ENCODE peak calls at places on chromosomes 6 and 20, in eight cellular contexts. One of them, this sample, is unnamed. For H3K27me3, the result is how much of the 10 kb centered on the place peaks cover.

GRCh38 chr6:135938588-135939215 is 87.2 kb downstream of the PDE7B start:
- DNase-seq in fibroblast of lung: peak
- DNase-seq in BJ: no peak
- DNase-seq in psoas muscle: peak
- DNase-seq in ascending aorta: no peak
- DNase-seq in neural progenitor cell: peak
- DNase-seq in left lung: no peak
- DNase-seq in pancreas: no peak
- DNase-seq in this sample: peak

GRCh38 chr6:37168809-37169457 is 1.0 kb upstream of the PIM1 start:
- DNase-seq in left lung: no peak
- DNase-seq in neural progenitor cell: no peak
- DNase-seq in ascending aorta: no peak
- DNase-seq in psoas muscle: no peak
- DNase-seq in BJ: no peak
- DNase-seq in pancreas: peak
- DNase-seq in fibroblast of lung: no peak
- DNase-seq in this sample: peak

GRCh38 chr6:39617023-39617422 is 108.2 kb downstream of the KIF6 start:
- DNase-seq in left lung: no peak
- DNase-seq in neural progenitor cell: peak
- DNase-seq in ascending aorta: no peak
- DNase-seq in pancreas: no peak
- DNase-seq in fibroblast of lung: peak
- DNase-seq in psoas muscle: no peak
- DNase-seq in BJ: no peak
- DNase-seq in this sample: no peak

GRCh38 chr6:44260451-44261297 is 3.3 kb upstream of the SLC35B2 start:
- DNase-seq in ascending aorta: no peak
- DNase-seq in pancreas: no peak
- DNase-seq in BJ: no peak
- DNase-seq in psoas muscle: peak
- DNase-seq in fibroblast of lung: no peak
- DNase-seq in neural progenitor cell: no peak
- DNase-seq in left lung: no peak
- DNase-seq in this sample: no peak

GRCh38 chr20:46054606-46055005 is 25.6 kb downstream of the SLC12A5 start:
- DNase-seq in ascending aorta: no peak
- DNase-seq in neural progenitor cell: no peak
- DNase-seq in pancreas: no peak
- DNase-seq in psoas muscle: no peak
- DNase-seq in BJ: no peak
- DNase-seq in left lung: no peak
- DNase-seq in fibroblast of lung: no peak
- DNase-seq in this sample: no peak

GRCh38 chr6:6905961-6906518 is 201.7 kb upstream of the RREB1 start:
- DNase-seq in neural progenitor cell: no peak
- DNase-seq in ascending aorta: no peak
- DNase-seq in fibroblast of lung: no peak
- DNase-seq in pancreas: no peak
- DNase-seq in psoas muscle: no peak
- DNase-seq in left lung: no peak
- DNase-seq in BJ: no peak
- DNase-seq in this sample: peak

GRCh38 chr6:24566020-24566752 is 71.4 kb downstream of the ALDH5A1 start:
- DNase-seq in BJ: no peak
- DNase-seq in fibroblast of lung: peak
- DNase-seq in pancreas: no peak
- DNase-seq in left lung: no peak
- DNase-seq in neural progenitor cell: no peak
- DNase-seq in ascending aorta: no peak
- DNase-seq in psoas muscle: no peak
- DNase-seq in this sample: no peak

GRCh38 chr20:51960004-51960403 is 157.7 kb upstream of the SALL4 start:
- DNase-seq in ascending aorta: no peak
- DNase-seq in psoas muscle: no peak
- DNase-seq in neural progenitor cell: no peak
- DNase-seq in BJ: no peak
- DNase-seq in fibroblast of lung: no peak
- DNase-seq in left lung: no peak
- DNase-seq in pancreas: no peak
- DNase-seq in this sample: no peak

GRCh38 chr6:15090745-15091384 is 155.0 kb upstream of the JARID2 start:
- DNase-seq in pancreas: no peak
- DNase-seq in neural progenitor cell: no peak
- DNase-seq in psoas muscle: no peak
- DNase-seq in ascending aorta: no peak
- DNase-seq in BJ: no peak
- DNase-seq in left lung: no peak
- DNase-seq in fibroblast of lung: no peak
- DNase-seq in this sample: no peak

GRCh38 chr6:15088904-15089568 is 156.8 kb upstream of the JARID2 start:
- DNase-seq in ascending aorta: no peak
- DNase-seq in fibroblast of lung: no peak
- DNase-seq in psoas muscle: no peak
- DNase-seq in pancreas: no peak
- DNase-seq in left lung: no peak
- DNase-seq in BJ: no peak
- DNase-seq in neural progenitor cell: no peak
- DNase-seq in this sample: no peak

GRCh38 chr6:15089569-15090144 is 156.2 kb upstream of the JARID2 start:
- DNase-seq in fibroblast of lung: no peak
- DNase-seq in left lung: peak
- DNase-seq in pancreas: peak
- DNase-seq in ascending aorta: no peak
- DNase-seq in psoas muscle: no peak
- DNase-seq in neural progenitor cell: no peak
- DNase-seq in BJ: no peak
- DNase-seq in this sample: no peak

GRCh38 chr6:15087234-15087633 is 158.6 kb upstream of the JARID2 start:
- DNase-seq in ascending aorta: no peak
- DNase-seq in pancreas: no peak
- DNase-seq in psoas muscle: no peak
- DNase-seq in left lung: no peak
- DNase-seq in neural progenitor cell: no peak
- DNase-seq in BJ: no peak
- DNase-seq in fibroblast of lung: no peak
- DNase-seq in this sample: no peak

DNA sequence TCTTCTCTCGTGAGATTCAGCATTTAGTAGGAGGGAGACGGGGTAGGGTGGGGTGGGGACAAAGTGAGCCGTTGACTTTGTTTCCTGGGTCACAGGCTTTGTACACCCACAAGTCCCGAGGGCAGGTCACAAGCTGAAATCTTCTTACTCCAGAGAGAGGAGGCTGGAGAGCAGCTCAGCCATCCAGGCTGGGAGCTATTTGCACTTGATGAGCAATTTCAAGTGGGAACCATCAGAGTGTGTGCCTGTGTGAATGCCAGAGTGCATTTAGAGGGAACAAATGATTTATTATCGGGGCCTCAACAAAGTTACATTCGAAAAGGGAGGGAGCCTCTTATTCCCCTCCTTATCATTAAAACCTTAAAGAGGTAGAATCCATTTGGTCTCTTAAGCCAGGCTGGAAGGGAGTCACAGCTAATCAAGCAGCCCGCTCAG is 155.7 kb upstream of the JARID2 start:
- DNase-seq in neural progenitor cell: peak
- DNase-seq in ascending aorta: no peak
- DNase-seq in fibroblast of lung: no peak
- DNase-seq in psoas muscle: no peak
- DNase-seq in left lung: no peak
- DNase-seq in BJ: no peak
- DNase-seq in pancreas: no peak
- DNase-seq in this sample: no peak
- TF ChIP-seq CTCF in neural progenitor cell: no peak
- TF ChIP-seq CTCF in ascending aorta: no peak
- TF ChIP-seq CTCF in fibroblast of lung: no peak
- TF ChIP-seq CTCF in psoas muscle: no peak
- TF ChIP-seq CTCF in left lung: no peak
- TF ChIP-seq CTCF in BJ: no peak
- TF ChIP-seq CTCF in pancreas: no peak
- TF ChIP-seq CTCF in this sample: no peak

GRCh38 chr20:25066386-25066785 is 8.4 kb upstream of the ACSS1 start:
- DNase-seq in ascending aorta: no peak
- DNase-seq in pancreas: no peak
- DNase-seq in left lung: no peak
- DNase-seq in psoas muscle: peak
- DNase-seq in neural progenitor cell: peak
- DNase-seq in fibroblast of lung: no peak
- DNase-seq in BJ: no peak
- DNase-seq in this sample: no peak
- H3K27me3 ChIP-seq in ascending aorta: under half
- H3K27me3 ChIP-seq in pancreas: under half
- H3K27me3 ChIP-seq in left lung: under half
- H3K27me3 ChIP-seq in psoas muscle: under half
- H3K27me3 ChIP-seq in neural progenitor cell: half or more
- H3K27me3 ChIP-seq in fibroblast of lung: under half
- H3K27me3 ChIP-seq in BJ: under half
- H3K27me3 ChIP-seq in this sample: half or more

DNA sequence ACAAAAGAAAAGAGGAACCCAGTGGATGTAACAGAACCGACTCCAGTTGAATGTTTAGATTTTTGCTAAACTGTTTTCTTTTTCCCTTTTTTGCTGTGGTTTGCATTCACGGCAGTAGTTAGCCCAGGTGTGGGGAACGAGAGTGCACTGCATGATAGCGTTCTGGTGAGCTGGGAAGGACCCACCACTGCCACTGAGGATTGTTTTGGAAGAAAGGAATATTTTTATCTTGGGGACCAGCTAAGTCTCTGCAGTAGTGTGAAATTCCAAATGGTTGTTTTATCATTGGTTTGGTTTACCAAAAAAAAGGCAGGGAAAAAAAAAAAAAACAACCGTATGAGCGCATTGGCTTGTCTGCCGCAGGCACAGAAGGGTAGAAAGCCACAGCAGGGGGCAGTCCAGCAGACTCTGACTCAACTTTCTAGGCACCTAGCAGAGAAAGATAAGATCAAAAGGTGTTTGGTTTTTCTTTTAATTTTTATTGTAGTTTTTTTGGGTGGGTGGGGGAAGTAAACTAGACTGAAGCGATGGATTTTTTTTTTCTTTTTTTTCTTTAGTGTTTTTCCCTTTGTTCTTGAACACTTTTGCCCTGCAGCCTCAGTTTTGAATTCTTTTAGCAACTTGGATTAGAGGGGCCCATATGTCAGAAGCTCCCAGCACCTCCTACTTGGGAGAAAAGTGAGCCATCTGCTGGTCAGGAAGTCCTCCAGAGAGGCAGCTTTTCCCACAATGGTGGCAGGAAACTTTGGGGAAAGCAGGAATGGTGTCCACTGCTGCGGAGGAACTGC is 13.5 kb upstream of the RAB5IF start:
- DNase-seq in left lung: no peak
- DNase-seq in pancreas: no peak
- DNase-seq in BJ: no peak
- DNase-seq in fibroblast of lung: no peak
- DNase-seq in neural progenitor cell: peak
- DNase-seq in psoas muscle: no peak
- DNase-seq in ascending aorta: no peak
- DNase-seq in this sample: peak
- TF ChIP-seq CTCF in left lung: no peak
- TF ChIP-seq CTCF in pancreas: no peak
- TF ChIP-seq CTCF in BJ: peak
- TF ChIP-seq CTCF in fibroblast of lung: peak
- TF ChIP-seq CTCF in neural progenitor cell: peak
- TF ChIP-seq CTCF in psoas muscle: peak
- TF ChIP-seq CTCF in ascending aorta: peak
- TF ChIP-seq CTCF in this sample: peak

GRCh38 chr20:61634376-61634775 is 382.3 kb downstream of the CDH4 start:
- DNase-seq in neural progenitor cell: no peak
- DNase-seq in left lung: no peak
- DNase-seq in psoas muscle: no peak
- DNase-seq in ascending aorta: no peak
- DNase-seq in pancreas: no peak
- DNase-seq in BJ: no peak
- DNase-seq in fibroblast of lung: no peak
- DNase-seq in this sample: no peak
- H3K27me3 ChIP-seq in neural progenitor cell: under half
- H3K27me3 ChIP-seq in left lung: under half
- H3K27me3 ChIP-seq in psoas muscle: under half
- H3K27me3 ChIP-seq in ascending aorta: under half
- H3K27me3 ChIP-seq in pancreas: under half
- H3K27me3 ChIP-seq in BJ: under half
- H3K27me3 ChIP-seq in fibroblast of lung: under half
- H3K27me3 ChIP-seq in this sample: under half

This sample was measured in endodermal cell.